ENCODE peak calls at places on chromosomes 6 and 20, in seven cellular contexts. I, G, F, C, Y, R and P are unnamed samples.

GRCh38 chr6:159520002-159520401 is 173.0 kb downstream of the SOD2 start:
- DNase-seq in C (no peak), F (no peak), Y (no peak), R (no peak), I (no peak), G (no peak), P (no peak)

GRCh38 chr6:41966214-41966920 is 24.8 kb upstream of the CCND3 start:
- DNase-seq in Y (no peak), G (no peak), C (no peak), F (no peak), R (no peak), I (no peak), P (no peak)

GRCh38 chr20:14879020-14879697 is 541.7 kb upstream of the FLRT3 start:
- DNase-seq in C (no peak), F (no peak), G (no peak), R (peak; percentile 72), I (peak; percentile 55), Y (no peak), P (no peak)

GRCh38 chr6:80333342-80333741 is 226.9 kb downstream of the BCKDHB start:
- DNase-seq in G (no peak), R (no peak), F (no peak), I (peak; percentile 92), Y (no peak), C (no peak), P (no peak)

GRCh38 chr6:38213275-38213674 is 393.7 kb downstream of the ZFAND3 start:
- DNase-seq in I (no peak), C (no peak), G (no peak), Y (no peak), R (peak; percentile 18), F (no peak), P (no peak)

GRCh38 chr6:40344566-40345185 is 242.5 kb downstream of the LRFN2 start:
- DNase-seq in I (no peak), Y (no peak), F (no peak), R (no peak), C (no peak), G (no peak), P (no peak)

GRCh38 chr6:40436685-40437604 is 150.2 kb downstream of the LRFN2 start:
- DNase-seq in I (no peak), F (no peak), G (no peak), Y (no peak), R (peak; percentile 4), C (no peak), P (peak; percentile 69)

GRCh38 chr20:45153147-45153546 is 21.6 kb upstream of the PI3 start:
- DNase-seq in G (no peak), I (no peak), Y (no peak), C (no peak), F (no peak), R (no peak), P (no peak)

GRCh38 chr6:53451165-53451564 is 93.7 kb downstream of the GCLC start:
- DNase-seq in R (no peak), F (no peak), C (no peak), I (no peak), G (no peak), Y (no peak), P (no peak)

GRCh38 chr6:30556964-30557682 is at the start of gene PRR3:
- DNase-seq in G (peak; percentile 53), I (peak; percentile 82), F (peak; percentile 70), R (peak; percentile 92), C (peak; percentile 94), Y (peak; percentile 90), P (peak; percentile 95)

GRCh38 chr20:63273180-63273579 is 567 bp downstream of the ARFGAP1 start:
- DNase-seq in Y (no peak), R (no peak), F (no peak), G (no peak), I (no peak), C (no peak), P (no peak)

GRCh38 chr6:16168858-16169257 is 40.0 kb downstream of the MYLIP start:
- DNase-seq in G (no peak), F (peak; percentile 35), I (peak; percentile 91), R (peak; percentile 77), C (no peak), Y (no peak), P (peak; percentile 78)

GRCh38 chr6:30598912-30599624 is 18.0 kb downstream of the PPP1R10 start:
- DNase-seq in Y (no peak), R (no peak), C (no peak), G (no peak), I (no peak), F (no peak), P (no peak)

GRCh38 chr20:42603655-42604054 is 586.1 kb downstream of the PTPRT start:
- DNase-seq in I (no peak), C (no peak), G (no peak), Y (no peak), R (no peak), F (no peak), P (no peak)

GRCh38 chr20:56630086-56630493 is 984 bp downstream of the TFAP2C start:
- DNase-seq in C (peak; percentile 88), I (peak; percentile 24), G (no peak), F (no peak), R (peak; percentile 83), Y (peak; percentile 72), P (peak; percentile 91)

GRCh38 chr6:158911746-158912158 is 88.2 kb downstream of the RSPH3 start:
- DNase-seq in C (no peak), I (no peak), R (no peak), G (no peak), Y (no peak), F (peak; percentile 42), P (no peak)

GRCh38 chr20:10074513-10074912 is 39.7 kb downstream of the ANKEF1 start:
- DNase-seq in F (no peak), I (no peak), Y (peak; percentile 51), C (no peak), R (peak; percentile 82), G (no peak), P (peak; percentile 83)

GRCh38 chr20:37703338-37703660 is 9.5 kb downstream of the CTNNBL1 start:
- DNase-seq in C (no peak), F (no peak), G (no peak), I (no peak), R (no peak), Y (no peak), P (no peak)

GRCh38 chr20:25547063-25547462 is 38.3 kb downstream of the NINL start:
- DNase-seq in G (no peak), I (no peak), R (no peak), F (no peak), C (no peak), Y (no peak), P (no peak)

GRCh38 chr20:45097485-45098095 is 3.3 kb downstream of the KCNS1 start:
- DNase-seq in F (peak; percentile 69), R (peak; percentile 59), G (no peak), Y (no peak), I (no peak), C (no peak), P (peak; percentile 72)